ENCODE peak calls at places on chromosomes 13 and 19, in seven cellular contexts. S, T, A, F, P, Q and O are unnamed samples.

GRCh38 chr19:49458567-49458903 is 5.5 kb downstream of the ALDH16A1 start:
- ATAC-seq in Q (no peak), P (no peak), A (no peak), F (no peak), T (no peak), S (no peak), O (no peak)

GRCh38 chr13:37094840-37095239 is 10.6 kb downstream of the CSNK1A1L start:
- ATAC-seq in P (no peak), A (no peak), Q (no peak), F (no peak), S (no peak), T (no peak), O (no peak)

GRCh38 chr19:12766051-12766521 is 9.3 kb downstream of the HOOK2 start:
- ATAC-seq in A (peak), P (peak), T (peak), Q (no peak), S (peak), F (peak), O (peak)

GRCh38 chr13:110574161-110574560 is 12.6 kb upstream of the RAB20 start:
- ATAC-seq in F (peak), S (no peak), P (no peak), Q (no peak), T (peak), A (no peak), O (no peak)

GRCh38 chr13:40895207-40895606 is 105.8 kb downstream of the SLC25A15 start:
- ATAC-seq in S (no peak), Q (no peak), F (no peak), P (no peak), T (no peak), A (no peak), O (no peak)

GRCh38 chr19:44847144-44848035 is 1.3 kb downstream of the NECTIN2 start:
- ATAC-seq in A (peak), T (peak), Q (peak), P (peak), S (peak), F (peak), O (no peak)

GRCh38 chr19:51246153-51246552 is 4.7 kb upstream of the SIGLECL1 start:
- ATAC-seq in F (no peak), P (no peak), Q (no peak), A (no peak), T (peak), S (peak), O (no peak)

GRCh38 chr13:99941086-99941485 is 30.5 kb downstream of the ZIC5 start:
- ATAC-seq in Q (no peak), T (no peak), P (no peak), A (no peak), F (no peak), S (no peak), O (no peak)

GRCh38 chr19:41427647-41428480 is 690 bp upstream of the B3GNT8 start:
- ATAC-seq in Q (peak), S (peak), P (peak), A (peak), T (peak), F (peak), O (peak)

GRCh38 chr13:114146173-114146572 is 13.8 kb upstream of the RASA3 start:
- ATAC-seq in A (no peak), S (no peak), Q (no peak), P (no peak), F (no peak), T (no peak), O (no peak)

GRCh38 chr13:32731576-32731975 is 145.3 kb downstream of the PDS5B start:
- ATAC-seq in T (no peak), A (no peak), F (no peak), S (no peak), P (peak), Q (peak), O (peak)

GRCh38 chr19:30551271-30551670 is 179.1 kb downstream of the ZNF536 start:
- ATAC-seq in T (no peak), F (peak), Q (no peak), S (no peak), A (no peak), P (no peak), O (no peak)

GRCh38 chr13:109654341-109655205 is 131.8 kb downstream of the IRS2 start:
- ATAC-seq in P (peak), F (peak), S (peak), A (peak), T (peak), Q (peak), O (no peak)

GRCh38 chr13:41053384-41053826 is 7.9 kb upstream of the WBP4 start:
- ATAC-seq in F (peak), A (peak), S (peak), P (peak), T (peak), Q (no peak), O (no peak)

GRCh38 chr19:21492932-21493906 is 12.2 kb upstream of the ZNF429 start:
- ATAC-seq in F (no peak), T (no peak), S (peak), A (peak), Q (no peak), P (peak), O (no peak)

GRCh38 chr19:2294377-2295335 is 12.7 kb upstream of the PEAK3 start:
- ATAC-seq in T (peak), F (peak), S (peak), P (no peak), A (peak), Q (peak), O (no peak)

GRCh38 chr13:73945871-73946270 is 188.3 kb downstream of the KLF12 start:
- ATAC-seq in A (peak), P (no peak), F (peak), T (peak), S (peak), Q (peak), O (no peak)

GRCh38 chr19:50377051-50377441 is 789 bp downstream of the NR1H2 start:
- ATAC-seq in P (peak), F (no peak), A (peak), S (no peak), T (peak), Q (peak), O (peak)

GRCh38 chr19:45101796-45102195 is 8.8 kb downstream of the PPP1R37 start:
- ATAC-seq in P (no peak), Q (no peak), F (no peak), T (no peak), A (no peak), S (no peak), O (no peak)